ENCODE peak calls at places on chromosomes 13 and 19, in six cellular contexts. T is NCI-H510A; S is stimulated activated CD4-positive, alpha-beta T cell treated with anti-CD3 and anti-CD28 coated beads, Interleukin-1b, Interleukin-23, amount 100 ng/mL, for 48 hours; P is C1 segment of cervical spinal cord; C is activated B cell treated with CpG ODN at 0.5 μM for 24 hours; E is activated T-helper 1 cell treated with anti-CD3 and anti-CD28 coated beads, Interleukin-12 subunit alpha, Interleukin-12 subunit beta, Interleukin-2, Interleukin-4 antibody, amounts not matched to agents 30 ng/mL and 10 ng/mL and 1 ng/mL, durations not matched to agents 14 hours and 24 hours and 36 hours. V is an unnamed sample.
A peak's percentile ranks its signal among the peaks of the same experiment; 100 is the strongest.

GRCh38 chr19:11486661-11487503 is 6.0 kb upstream of the ELAVL3 start:
- DNase-seq in P (no peak), C (no peak), T (no peak), E (no peak), S (no peak), V (no peak)

GRCh38 chr13:47598340-47598911 is 402.6 kb downstream of the SUCLA2 start:
- DNase-seq in P (no peak), S (no peak), T (no peak), E (no peak), C (no peak), V (no peak)

GRCh38 chr19:30649934-30650614 is 277.9 kb downstream of the ZNF536 start:
- DNase-seq in S (peak; percentile 32), T (no peak), C (no peak), E (peak; percentile 8), P (no peak), V (peak; percentile 18)

GRCh38 chr13:46530084-46530935 is 22.7 kb upstream of the LRCH1 start:
- DNase-seq in E (no peak), C (no peak), S (no peak), T (no peak), P (no peak), V (no peak)

GRCh38 chr19:29574518-29574917 is 31.6 kb upstream of the POP4 start:
- DNase-seq in C (no peak), S (no peak), P (no peak), T (no peak), E (no peak), V (no peak)

GRCh38 chr19:14363203-14364097 is 17.8 kb upstream of the ADGRE5 start:
- DNase-seq in T (no peak), C (peak; percentile 40), P (no peak), S (peak; percentile 74), E (no peak), V (no peak)

GRCh38 chr19:50669319-50670101 is 20.3 kb downstream of the C19orf81 start:
- DNase-seq in P (no peak), T (no peak), S (peak; percentile 51), C (peak; percentile 34), E (peak; percentile 24), V (peak; percentile 36)

GRCh38 chr13:76875256-76875655 is 10.9 kb downstream of the KCTD12 start:
- DNase-seq in P (no peak), E (no peak), C (no peak), T (no peak), S (no peak), V (no peak)

GRCh38 chr13:114119196-114119595 is 13.2 kb downstream of the RASA3 start:
- DNase-seq in T (no peak), E (no peak), P (no peak), S (no peak), C (no peak), V (no peak)

GRCh38 chr19:41939861-41940442 is 11.7 kb upstream of the ERFL start:
- DNase-seq in P (no peak), C (peak; percentile 50), S (peak; percentile 34), T (peak; percentile 56), E (no peak), V (no peak)

GRCh38 chr13:99442273-99442895 is 58.9 kb upstream of the TM9SF2 start:
- DNase-seq in T (no peak), E (peak; percentile 49), S (peak; percentile 52), P (no peak), C (no peak), V (no peak)

GRCh38 chr13:77028202-77028601 is 1.2 kb upstream of the FBXL3 start:
- DNase-seq in P (no peak), S (no peak), E (no peak), T (peak; percentile 44), C (no peak), V (no peak)

GRCh38 chr13:27997904-27998522 is 9.5 kb upstream of the URAD start:
- DNase-seq in P (no peak), S (peak; percentile 18), C (no peak), T (peak; percentile 25), E (peak; percentile 12), V (no peak)